ENCODE peak calls at places on chromosomes 13 and 19, in six cellular contexts. One of them, this sample, is unnamed.

GRCh38 chr13:48412881-48413351 is at the start of gene LPAR6:
- DNase-seq in H1: no peak
- DNase-seq in SK-N-SH: no peak
- DNase-seq in HepG2: peak; percentile 95
- DNase-seq in K562: no peak
- DNase-seq in GM12878: no peak
- DNase-seq in this sample: no peak

GRCh38 chr13:108508263-108508662 is 121.1 kb upstream of the MYO16 start:
- DNase-seq in GM12878: no peak
- DNase-seq in SK-N-SH: peak; percentile 39
- DNase-seq in H1: no peak
- DNase-seq in HepG2: peak; percentile 2
- DNase-seq in K562: no peak
- DNase-seq in this sample: no peak

GRCh38 chr19:31127132-31127967 is 221.9 kb downstream of the TSHZ3 start:
- DNase-seq in K562: no peak
- DNase-seq in HepG2: no peak
- DNase-seq in SK-N-SH: no peak
- DNase-seq in H1: peak; percentile 21
- DNase-seq in GM12878: no peak
- DNase-seq in this sample: no peak

GRCh38 chr13:99582511-99582910 is 81.2 kb downstream of the TM9SF2 start:
- DNase-seq in GM12878: no peak
- DNase-seq in H1: no peak
- DNase-seq in HepG2: no peak
- DNase-seq in SK-N-SH: no peak
- DNase-seq in K562: no peak
- DNase-seq in this sample: no peak

GRCh38 chr13:69912576-69913074 is 195.0 kb upstream of the ATXN8OS start:
- DNase-seq in HepG2: no peak
- DNase-seq in K562: no peak
- DNase-seq in GM12878: no peak
- DNase-seq in H1: no peak
- DNase-seq in SK-N-SH: no peak
- DNase-seq in this sample: no peak

GRCh38 chr13:99746857-99747710 is 224.5 kb downstream of the ZIC5 start:
- DNase-seq in GM12878: no peak
- DNase-seq in SK-N-SH: no peak
- DNase-seq in K562: no peak
- DNase-seq in H1: peak; percentile 31
- DNase-seq in HepG2: no peak
- DNase-seq in this sample: no peak

GRCh38 chr13:28299941-28300340 is 161.6 kb downstream of the PAN3 start:
- DNase-seq in HepG2: no peak
- DNase-seq in H1: no peak
- DNase-seq in K562: no peak
- DNase-seq in GM12878: no peak
- DNase-seq in SK-N-SH: no peak
- DNase-seq in this sample: no peak

GRCh38 chr19:1935484-1936208 is 5.3 kb upstream of the CSNK1G2 start:
- DNase-seq in K562: peak; percentile 45
- DNase-seq in H1: no peak
- DNase-seq in GM12878: no peak
- DNase-seq in HepG2: peak; percentile 62
- DNase-seq in SK-N-SH: no peak
- DNase-seq in this sample: peak; percentile 83

GRCh38 chr19:52296400-52296772 is 583 bp upstream of the ZNF480 start:
- DNase-seq in H1: no peak
- DNase-seq in SK-N-SH: no peak
- DNase-seq in K562: no peak
- DNase-seq in HepG2: peak; percentile 6
- DNase-seq in GM12878: no peak
- DNase-seq in this sample: no peak

GRCh38 chr13:35927554-35927953 is 203.6 kb downstream of the DCLK1 start:
- DNase-seq in H1: no peak
- DNase-seq in GM12878: no peak
- DNase-seq in HepG2: no peak
- DNase-seq in SK-N-SH: no peak
- DNase-seq in K562: no peak
- DNase-seq in this sample: no peak

GRCh38 chr19:49691243-49692101 is 556 bp downstream of the CPT1C start:
- DNase-seq in H1: no peak
- DNase-seq in K562: no peak
- DNase-seq in GM12878: no peak
- DNase-seq in SK-N-SH: peak; percentile 91
- DNase-seq in HepG2: no peak
- DNase-seq in this sample: no peak

GRCh38 chr19:2055871-2056809 is 5.1 kb upstream of the MKNK2 start:
- DNase-seq in SK-N-SH: peak; percentile 61
- DNase-seq in H1: no peak
- DNase-seq in GM12878: no peak
- DNase-seq in HepG2: no peak
- DNase-seq in K562: no peak
- DNase-seq in this sample: no peak

GRCh38 chr13:72853000-72853399 is 71.1 kb downstream of the PIBF1 start:
- DNase-seq in SK-N-SH: no peak
- DNase-seq in HepG2: no peak
- DNase-seq in H1: no peak
- DNase-seq in GM12878: no peak
- DNase-seq in K562: no peak
- DNase-seq in this sample: no peak

GRCh38 chr13:24146961-24147569 is 13.5 kb upstream of the SPATA13 start:
- DNase-seq in SK-N-SH: no peak
- DNase-seq in H1: no peak
- DNase-seq in HepG2: no peak
- DNase-seq in K562: no peak
- DNase-seq in GM12878: no peak
- DNase-seq in this sample: no peak

GRCh38 chr19:16850133-16850532 is 20.9 kb downstream of the SIN3B start:
- DNase-seq in HepG2: no peak
- DNase-seq in GM12878: no peak
- DNase-seq in K562: no peak
- DNase-seq in H1: no peak
- DNase-seq in SK-N-SH: no peak
- DNase-seq in this sample: no peak

GRCh38 chr19:46959962-46960556 is 59.6 kb upstream of the NPAS1 start:
- DNase-seq in HepG2: no peak
- DNase-seq in K562: no peak
- DNase-seq in SK-N-SH: no peak
- DNase-seq in H1: no peak
- DNase-seq in GM12878: no peak
- DNase-seq in this sample: no peak

GRCh38 chr13:110477711-110478245 is 83.7 kb downstream of the RAB20 start:
- DNase-seq in GM12878: no peak
- DNase-seq in H1: no peak
- DNase-seq in K562: no peak
- DNase-seq in SK-N-SH: no peak
- DNase-seq in HepG2: no peak
- DNase-seq in this sample: no peak
- H3K4me3 ChIP-seq in GM12878: no peak overlapping the region
- H3K4me3 ChIP-seq in H1: no peak overlapping the region
- H3K4me3 ChIP-seq in K562: no peak overlapping the region
- H3K4me3 ChIP-seq in SK-N-SH: no peak overlapping the region
- H3K4me3 ChIP-seq in HepG2: no peak overlapping the region
- H3K4me3 ChIP-seq in this sample: no peak overlapping the region

GRCh38 chr19:38714354-38714778 is 29.9 kb downstream of the CAPN12 start:
- DNase-seq in K562: no peak
- DNase-seq in HepG2: no peak
- DNase-seq in SK-N-SH: no peak
- DNase-seq in GM12878: no peak
- DNase-seq in H1: no peak
- DNase-seq in this sample: no peak
- TF ChIP-seq GABPA in K562: no peak
- TF ChIP-seq GABPA in HepG2: no peak
- TF ChIP-seq GABPA in SK-N-SH: no peak
- TF ChIP-seq GABPA in GM12878: no peak
- TF ChIP-seq GABPA in H1: no peak
- TF ChIP-seq GABPA in this sample: no peak

GRCh38 chr19:3362217-3362907 is 4.0 kb upstream of the NFIC start:
- DNase-seq in SK-N-SH: no peak
- DNase-seq in K562: no peak
- DNase-seq in H1: no peak
- DNase-seq in HepG2: no peak
- DNase-seq in GM12878: no peak
- DNase-seq in this sample: no peak
- H3K4me3 ChIP-seq in SK-N-SH: no peak overlapping the region
- H3K4me3 ChIP-seq in K562: peak overlapping the region; percentile 73
- H3K4me3 ChIP-seq in H1: no peak overlapping the region
- H3K4me3 ChIP-seq in HepG2: no peak overlapping the region
- H3K4me3 ChIP-seq in GM12878: peak overlapping the region; percentile 11
- H3K4me3 ChIP-seq in this sample: no peak overlapping the region

GRCh38 chr19:36140289-36141038 is 598 bp downstream of the CAPNS1 start:
- DNase-seq in HepG2: peak; percentile 53
- DNase-seq in K562: peak; percentile 59
- DNase-seq in H1: no peak
- DNase-seq in SK-N-SH: peak; percentile 88
- DNase-seq in GM12878: no peak
- DNase-seq in this sample: peak; percentile 43
- TF ChIP-seq GABPA in HepG2: peak; percentile 80
- TF ChIP-seq GABPA in K562: peak; percentile 59
- TF ChIP-seq GABPA in H1: no peak
- TF ChIP-seq GABPA in SK-N-SH: peak; percentile 59
- TF ChIP-seq GABPA in GM12878: no peak
- TF ChIP-seq GABPA in this sample: no peak

GRCh38 chr13:94702181-94703041 is 9.9 kb downstream of the SOX21 start:
- DNase-seq in K562: no peak
- DNase-seq in GM12878: no peak
- DNase-seq in HepG2: no peak
- DNase-seq in H1: no peak
- DNase-seq in SK-N-SH: peak; percentile 20
- DNase-seq in this sample: no peak
- H3K4me3 ChIP-seq in K562: no peak overlapping the region
- H3K4me3 ChIP-seq in GM12878: no peak overlapping the region
- H3K4me3 ChIP-seq in HepG2: no peak overlapping the region
- H3K4me3 ChIP-seq in H1: peak overlapping the region; percentile 43
- H3K4me3 ChIP-seq in SK-N-SH: no peak overlapping the region
- H3K4me3 ChIP-seq in this sample: no peak overlapping the region

GRCh38 chr19:37227996-37228395 is 10.0 kb downstream of the ZNF383 start:
- DNase-seq in GM12878: no peak
- DNase-seq in SK-N-SH: peak; percentile 31
- DNase-seq in HepG2: no peak
- DNase-seq in K562: no peak
- DNase-seq in H1: no peak
- DNase-seq in this sample: no peak
- TF ChIP-seq GABPA in GM12878: no peak
- TF ChIP-seq GABPA in SK-N-SH: no peak
- TF ChIP-seq GABPA in HepG2: no peak
- TF ChIP-seq GABPA in K562: no peak
- TF ChIP-seq GABPA in H1: no peak
- TF ChIP-seq GABPA in this sample: no peak

GRCh38 chr19:38765214-38765613 is 8.1 kb downstream of the LGALS7 start:
- DNase-seq in HepG2: no peak
- DNase-seq in GM12878: no peak
- DNase-seq in H1: no peak
- DNase-seq in K562: no peak
- DNase-seq in SK-N-SH: no peak
- DNase-seq in this sample: no peak

GRCh38 chr19:38774181-38774950 is 1.0 kb upstream of the LGALS7 start:
- DNase-seq in H1: no peak
- DNase-seq in SK-N-SH: no peak
- DNase-seq in K562: no peak
- DNase-seq in HepG2: no peak
- DNase-seq in GM12878: no peak
- DNase-seq in this sample: no peak

GRCh38 chr19:38773469-38774177 is at the start of gene LGALS7:
- DNase-seq in K562: no peak
- DNase-seq in SK-N-SH: no peak
- DNase-seq in HepG2: no peak
- DNase-seq in H1: no peak
- DNase-seq in GM12878: no peak
- DNase-seq in this sample: no peak

GRCh38 chr19:38766276-38767047 is 6.9 kb downstream of the LGALS7 start:
- DNase-seq in K562: no peak
- DNase-seq in HepG2: no peak
- DNase-seq in GM12878: no peak
- DNase-seq in SK-N-SH: no peak
- DNase-seq in H1: no peak
- DNase-seq in this sample: no peak

GRCh38 chr19:38769635-38770211 is 3.6 kb downstream of the LGALS7 start:
- DNase-seq in H1: no peak
- DNase-seq in GM12878: no peak
- DNase-seq in SK-N-SH: peak; percentile 83
- DNase-seq in K562: peak; percentile 73
- DNase-seq in HepG2: no peak
- DNase-seq in this sample: peak; percentile 64
- H3K4me3 ChIP-seq in H1: no peak overlapping the region
- H3K4me3 ChIP-seq in GM12878: no peak overlapping the region
- H3K4me3 ChIP-seq in SK-N-SH: no peak overlapping the region
- H3K4me3 ChIP-seq in K562: no peak overlapping the region
- H3K4me3 ChIP-seq in HepG2: no peak overlapping the region
- H3K4me3 ChIP-seq in this sample: peak overlapping the region; percentile 15

DNA sequence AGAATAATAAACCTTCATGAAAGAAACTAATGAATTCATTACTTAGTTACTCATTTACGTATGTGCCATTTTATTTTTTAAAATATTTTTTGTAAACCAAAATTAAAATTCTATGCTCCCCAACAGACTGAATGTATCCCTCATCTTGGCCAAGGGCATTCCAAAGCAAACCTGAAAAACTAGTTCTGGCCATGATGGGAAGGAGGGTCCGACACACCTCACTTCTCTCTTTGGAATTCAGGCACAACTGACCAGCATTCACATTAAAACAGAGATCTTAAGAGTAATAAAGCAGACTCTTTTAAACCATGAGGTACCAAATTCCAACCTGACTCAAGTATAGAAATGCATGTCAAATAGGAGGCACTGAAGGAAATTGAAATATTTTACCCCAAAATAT is 1576.9 kb upstream of the SPRY2 start:
- DNase-seq in K562: no peak
- DNase-seq in SK-N-SH: no peak
- DNase-seq in HepG2: no peak
- DNase-seq in GM12878: no peak
- DNase-seq in H1: no peak
- DNase-seq in this sample: no peak
- TF ChIP-seq GABPA in K562: no peak
- TF ChIP-seq GABPA in SK-N-SH: no peak
- TF ChIP-seq GABPA in HepG2: no peak
- TF ChIP-seq GABPA in GM12878: no peak
- TF ChIP-seq GABPA in H1: no peak
- TF ChIP-seq GABPA in this sample: no peak

DNA sequence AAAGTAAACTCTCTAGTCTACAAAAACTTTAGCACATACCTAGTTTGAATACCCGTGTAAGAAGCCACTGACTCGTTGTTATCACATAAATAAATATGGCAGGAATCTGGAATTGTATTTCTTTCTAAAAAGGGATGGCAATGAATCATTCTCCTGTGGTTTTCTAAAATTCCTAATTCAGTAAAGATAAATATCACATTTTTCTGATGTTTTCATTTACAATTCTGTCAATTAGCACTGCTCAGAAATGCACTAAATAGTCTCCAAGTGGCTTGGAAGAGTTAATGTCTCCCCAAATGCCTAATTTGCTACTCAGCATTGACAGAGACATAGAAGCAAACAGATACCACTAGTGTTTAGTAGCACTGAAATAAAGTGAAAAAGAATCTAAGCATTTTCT is 547.7 kb upstream of the SLITRK1 start:
- DNase-seq in GM12878: no peak
- DNase-seq in SK-N-SH: no peak
- DNase-seq in H1: no peak
- DNase-seq in HepG2: no peak
- DNase-seq in K562: no peak
- DNase-seq in this sample: no peak
- H3K4me3 ChIP-seq in GM12878: no peak overlapping the region
- H3K4me3 ChIP-seq in SK-N-SH: no peak overlapping the region
- H3K4me3 ChIP-seq in H1: no peak overlapping the region
- H3K4me3 ChIP-seq in HepG2: no peak overlapping the region
- H3K4me3 ChIP-seq in K562: no peak overlapping the region
- H3K4me3 ChIP-seq in this sample: no peak overlapping the region

This sample was measured in HL-60.